ENCODE peak calls at places on chromosome 13, in five cellular contexts. R is brain microvascular endothelial cell, D is cardiac muscle cell, N is ovary, W is left lung. Z is an unnamed sample.

GRCh38 chr13:61144834-61145593 is 270.6 kb downstream of the PCDH20 start:
- DNase-seq in R (no peak), D (no peak), N (no peak), W (peak), Z (no peak)

GRCh38 chr13:48492123-48493075 is 40.5 kb downstream of the RCBTB2 start:
- DNase-seq in R (peak), D (peak), N (peak), W (peak), Z (no peak)

GRCh38 chr13:40933508-40933907 is 85.6 kb downstream of the ELF1 start:
- DNase-seq in R (no peak), D (no peak), N (no peak), W (no peak), Z (no peak)

GRCh38 chr13:73922728-73923393 is 211.3 kb downstream of the KLF12 start:
- DNase-seq in R (peak), D (no peak), N (no peak), W (no peak), Z (no peak)

GRCh38 chr13:101346161-101346560 is 70.1 kb downstream of the NALCN start:
- DNase-seq in R (peak), D (no peak), N (no peak), W (no peak), Z (no peak)

GRCh38 chr13:31433756-31434155 is 234.0 kb downstream of the B3GLCT start:
- DNase-seq in R (no peak), D (no peak), N (no peak), W (no peak), Z (no peak)

GRCh38 chr13:107025991-107026390 is 458.1 kb upstream of the ARGLU1 start:
- DNase-seq in R (peak), D (peak), N (no peak), W (no peak), Z (no peak)

GRCh38 chr13:41453620-41454019 is 3.7 kb upstream of the RGCC start:
- DNase-seq in R (no peak), D (no peak), N (no peak), W (no peak), Z (no peak)

GRCh38 chr13:30862707-30863106 is 43.4 kb upstream of the MEDAG start:
- DNase-seq in R (peak), D (no peak), N (peak), W (no peak), Z (no peak)

GRCh38 chr13:112331675-112332074 is 44.5 kb upstream of the SPACA7 start:
- DNase-seq in R (no peak), D (no peak), N (no peak), W (no peak), Z (no peak)

GRCh38 chr13:67932991-67933390 is 702.9 kb upstream of the PCDH9 start:
- DNase-seq in R (no peak), D (no peak), N (no peak), W (no peak), Z (no peak)

GRCh38 chr13:46715363-46715762 is 81.6 kb downstream of the ESD start:
- DNase-seq in R (no peak), D (peak), N (no peak), W (no peak), Z (no peak)

GRCh38 chr13:36038785-36039415 is 92.3 kb downstream of the DCLK1 start:
- DNase-seq in R (peak), D (no peak), N (no peak), W (no peak), Z (no peak)

GRCh38 chr13:55073000-55073399 is 2044.4 kb downstream of the OLFM4 start:
- DNase-seq in R (no peak), D (no peak), N (no peak), W (no peak), Z (no peak)

GRCh38 chr13:41465215-41465907 is 8.0 kb downstream of the RGCC start:
- DNase-seq in R (peak), D (no peak), N (no peak), W (peak), Z (no peak)

GRCh38 chr13:31930901-31931522 is 100.6 kb upstream of the FRY start:
- DNase-seq in R (no peak), D (no peak), N (no peak), W (no peak), Z (no peak)

GRCh38 chr13:83197316-83197715 is 685.0 kb downstream of the SLITRK1 start:
- DNase-seq in R (no peak), D (no peak), N (no peak), W (no peak), Z (no peak)

GRCh38 chr13:29758591-29759114 is 91.8 kb downstream of the UBL3 start:
- DNase-seq in R (peak), D (no peak), N (no peak), W (peak), Z (no peak)

GRCh38 chr13:20428666-20429644 is 96.7 kb downstream of the CRYL1 start:
- DNase-seq in R (no peak), D (no peak), N (no peak), W (no peak), Z (no peak)

GRCh38 chr13:93199856-93200255 is 26.8 kb upstream of the GPC6 start:
- DNase-seq in R (no peak), D (no peak), N (no peak), W (no peak), Z (no peak)

GRCh38 chr13:113794764-113795173 is 35.7 kb downstream of the TMEM255B start:
- DNase-seq in R (no peak), D (no peak), N (no peak), W (no peak), Z (no peak)

GRCh38 chr13:32011971-32012370 is 19.6 kb upstream of the FRY start:
- DNase-seq in R (no peak), D (no peak), N (no peak), W (no peak), Z (no peak)

GRCh38 chr13:21031594-21031993 is 29.8 kb downstream of the LATS2 start:
- DNase-seq in R (no peak), D (no peak), N (no peak), W (no peak), Z (no peak)

GRCh38 chr13:46176756-46177155 is 5.2 kb downstream of the LCP1 start:
- DNase-seq in R (no peak), D (no peak), N (no peak), W (no peak), Z (no peak)

GRCh38 chr13:62137629-62138405 is 722.2 kb upstream of the PCDH20 start:
- DNase-seq in R (no peak), D (no peak), N (no peak), W (no peak), Z (no peak)

GRCh38 chr13:27808866-27809546 is 16.7 kb downstream of the GSX1 start:
- DNase-seq in R (no peak), D (no peak), N (no peak), W (no peak), Z (no peak)

GRCh38 chr13:101205408-101205807 is 210.9 kb downstream of the NALCN start:
- DNase-seq in R (no peak), D (no peak), N (no peak), W (no peak), Z (no peak)

GRCh38 chr13:48950507-48950886 is 25.2 kb upstream of the FNDC3A start:
- DNase-seq in R (no peak), D (no peak), N (no peak), W (no peak), Z (no peak)

GRCh38 chr13:60163525-60164471 is at the start of gene DIAPH3:
- DNase-seq in R (peak), D (peak), N (peak), W (peak), Z (peak)

GRCh38 chr13:112842343-112842856 is 126.6 kb upstream of the MCF2L start:
- DNase-seq in R (peak), D (no peak), N (no peak), W (no peak), Z (no peak)

GRCh38 chr13:92173254-92173653 is 774.8 kb downstream of the GPC5 start:
- DNase-seq in R (no peak), D (no peak), N (no peak), W (no peak), Z (no peak)
- H3K27ac ChIP-seq in R (no peak), D (no peak), N (no peak), W (no peak), Z (no peak)

GRCh38 chr13:43874512-43875092 is 4.9 kb downstream of the CCDC122 start:
- DNase-seq in R (no peak), D (peak), N (no peak), W (no peak), Z (no peak)
- TF ChIP-seq CTCF in R (peak), D (peak), N (peak), W (peak), Z (peak)

GRCh38 chr13:25046985-25047660 is 48.8 kb upstream of the PABPC3 start:
- DNase-seq in R (peak), D (peak), N (no peak), W (peak), Z (peak)

GRCh38 chr13:25051065-25051464 is 44.9 kb upstream of the PABPC3 start:
- DNase-seq in R (no peak), D (no peak), N (no peak), W (no peak), Z (no peak)

GRCh38 chr13:25044071-25044470 is 51.9 kb upstream of the PABPC3 start:
- DNase-seq in R (no peak), D (no peak), N (no peak), W (no peak), Z (no peak)

GRCh38 chr13:25042141-25042540 is 53.8 kb upstream of the PABPC3 start:
- DNase-seq in R (no peak), D (no peak), N (no peak), W (no peak), Z (no peak)

DNA sequence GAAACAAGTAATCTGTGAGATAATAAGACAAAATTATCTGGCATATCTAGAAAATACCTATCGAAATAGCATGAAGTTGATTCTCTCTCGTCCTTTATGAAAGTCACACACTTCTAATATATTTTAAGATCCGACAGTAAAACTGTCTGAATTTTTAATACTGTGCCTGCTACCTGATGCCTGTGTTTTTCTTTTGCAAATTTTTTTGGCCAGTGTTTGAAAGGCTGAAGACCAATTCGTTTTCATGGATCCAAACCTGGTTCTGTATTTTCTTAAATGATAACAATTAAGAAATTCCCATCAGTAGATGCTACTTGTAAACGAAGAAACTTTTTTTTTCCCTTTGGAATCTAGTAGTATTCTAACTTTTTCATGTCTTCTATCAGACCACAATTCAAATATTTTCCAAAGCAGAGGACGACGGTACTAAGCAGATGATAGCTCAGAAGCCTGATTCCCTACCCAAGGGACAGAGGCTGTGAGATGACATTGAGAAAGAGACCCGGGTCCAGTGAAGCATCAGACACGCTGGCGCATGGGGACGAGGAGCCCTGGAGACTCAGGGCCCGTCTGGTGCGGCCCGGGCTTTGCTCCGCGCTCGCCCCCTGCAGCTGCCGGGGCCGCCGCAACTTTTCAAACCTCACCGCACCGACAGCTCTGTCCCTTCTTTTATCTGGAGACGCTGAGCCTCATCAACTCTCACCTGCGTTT is 49.5 kb upstream of the PABPC3 start:
- DNase-seq in R (no peak), D (peak), N (no peak), W (no peak), Z (no peak)
- H3K4me3 ChIP-seq in R (peak), D (peak), N (no peak), W (no peak), Z (peak)

DNA sequence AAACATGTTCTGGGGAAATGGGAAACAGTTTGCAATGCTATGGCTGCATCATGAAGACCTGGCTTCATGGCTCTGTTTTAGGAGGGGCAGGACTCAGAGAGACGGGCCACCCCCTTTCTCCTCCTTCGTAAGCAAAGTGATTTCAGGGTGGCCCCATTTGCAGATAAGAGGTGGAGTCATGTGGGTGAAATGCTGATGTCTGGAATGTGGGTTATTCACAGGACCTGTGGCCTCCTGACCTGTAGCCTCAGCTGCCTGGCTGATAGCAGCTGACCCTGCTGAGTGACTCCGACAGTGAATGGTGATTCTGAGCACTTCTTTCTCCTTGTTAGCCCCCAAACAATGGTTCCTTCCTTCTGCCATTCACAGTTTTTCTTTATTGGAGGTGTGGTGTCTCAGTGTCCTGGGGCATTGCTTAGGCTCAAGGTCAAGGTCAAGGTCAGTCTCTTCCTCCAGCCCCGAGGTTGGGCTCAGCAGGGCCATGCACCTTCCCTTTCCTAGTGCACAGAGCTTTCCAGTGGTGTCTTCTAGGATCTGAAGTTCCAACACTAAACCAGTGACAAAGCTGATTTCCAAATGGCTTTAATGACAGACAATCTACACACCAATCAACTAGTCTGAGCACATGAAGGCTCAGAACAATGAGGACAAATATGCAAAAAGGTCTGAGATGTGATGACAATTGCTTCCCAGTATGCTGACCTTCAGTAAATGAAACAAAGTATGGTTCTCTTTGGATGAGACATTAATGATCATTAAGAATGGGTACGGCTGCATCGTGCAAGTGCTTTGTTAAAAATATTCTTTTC is 49.6 kb upstream of the ANKRD10 start:
- DNase-seq in R (no peak), D (no peak), N (no peak), W (no peak), Z (no peak)
- H3K27ac ChIP-seq in R (no peak), D (no peak), N (no peak), W (no peak), Z (no peak)